ENCODE peak calls at places on chromosomes 16 and 17, in nine cellular contexts. E, D, G, P, N, I, Q, X and B are unnamed samples. For H3K4me1, the result is how much of the 10 kb centered on the place peaks cover.

GRCh38 chr16:29126057-29126494 is 141.2 kb downstream of the LAT start:
- DNase-seq in E (no peak), D (no peak), G (no peak), P (no peak), N (no peak), I (no peak), Q (no peak), X (no peak), B (no peak)

GRCh38 chr16:80997139-80997798 is 9.4 kb downstream of the CMC2 start:
- DNase-seq in E (no peak), D (no peak), G (no peak), P (peak), N (peak), I (peak), Q (no peak), X (no peak), B (no peak)

GRCh38 chr17:74871329-74872076 is 1.3 kb downstream of the FDXR start:
- DNase-seq in E (no peak), D (no peak), G (no peak), P (no peak), N (no peak), I (no peak), Q (no peak), X (no peak), B (no peak)

GRCh38 chr17:47953945-47954344 is 3.7 kb downstream of the PRR15L start:
- DNase-seq in E (no peak), D (no peak), G (no peak), P (no peak), N (no peak), I (no peak), Q (no peak), X (no peak), B (no peak)

GRCh38 chr17:43875476-43876147 is 28.6 kb downstream of the CD300LG start:
- DNase-seq in E (no peak), D (no peak), G (no peak), P (peak), N (no peak), I (no peak), Q (no peak), X (no peak), B (no peak)

GRCh38 chr17:31679667-31680066 is 179.4 kb downstream of the COPRS start:
- DNase-seq in E (no peak), D (no peak), G (no peak), P (no peak), N (no peak), I (no peak), Q (no peak), X (no peak), B (no peak)

GRCh38 chr16:70612931-70613330 is 33.4 kb upstream of the IL34 start:
- DNase-seq in E (no peak), D (no peak), G (no peak), P (no peak), N (no peak), I (no peak), Q (no peak), X (no peak), B (no peak)

GRCh38 chr16:85631230-85631629 is 18.1 kb downstream of the GSE1 start:
- DNase-seq in E (no peak), D (no peak), G (no peak), P (no peak), N (no peak), I (no peak), Q (no peak), X (no peak), B (no peak)

GRCh38 chr17:44345497-44346026 is 460 bp downstream of the GRN start:
- DNase-seq in E (peak), D (peak), G (peak), P (peak), N (peak), I (peak), Q (peak), X (peak), B (peak)

GRCh38 chr16:63983401-63983800 is 1138.5 kb downstream of the CDH11 start:
- DNase-seq in E (no peak), D (no peak), G (peak), P (no peak), N (no peak), I (no peak), Q (no peak), X (no peak), B (no peak)

GRCh38 chr17:72733619-72734282 is 358.7 kb downstream of the SLC39A11 start:
- DNase-seq in E (no peak), D (no peak), G (no peak), P (no peak), N (no peak), I (no peak), Q (no peak), X (no peak), B (no peak)

GRCh38 chr16:51390877-51391276 is 239.8 kb upstream of the SALL1 start:
- DNase-seq in E (no peak), D (no peak), G (no peak), P (no peak), N (no peak), I (no peak), Q (no peak), X (peak), B (no peak)

GRCh38 chr17:39461911-39462641 is 790 bp downstream of the CDK12 start:
- DNase-seq in E (no peak), D (no peak), G (peak), P (peak), N (peak), I (peak), Q (peak), X (no peak), B (peak)

GRCh38 chr17:60863892-60864673 is 186.4 kb downstream of the BCAS3 start:
- DNase-seq in E (no peak), D (no peak), G (no peak), P (no peak), N (peak), I (peak), Q (peak), X (no peak), B (peak)

GRCh38 chr17:68195667-68196393 is 52.0 kb upstream of the AMZ2 start:
- DNase-seq in E (no peak), D (no peak), G (peak), P (no peak), N (no peak), I (no peak), Q (no peak), X (peak), B (peak)

GRCh38 chr17:40542562-40543411 is 22.5 kb downstream of the CCR7 start:
- DNase-seq in E (no peak), D (no peak), G (no peak), P (peak), N (peak), I (peak), Q (peak), X (no peak), B (peak)

GRCh38 chr17:78535285-78536197 is 41.7 kb downstream of the DNAH17 start:
- DNase-seq in E (no peak), D (no peak), G (peak), P (no peak), N (no peak), I (no peak), Q (no peak), X (no peak), B (no peak)

GRCh38 chr16:53664724-53665345 is 38.8 kb downstream of the RPGRIP1L start:
- DNase-seq in E (no peak), D (no peak), G (no peak), P (peak), N (peak), I (peak), Q (peak), X (no peak), B (peak)

GRCh38 chr17:13297198-13297597 is 279.4 kb upstream of the ELAC2 start:
- DNase-seq in E (no peak), D (no peak), G (no peak), P (no peak), N (no peak), I (no peak), Q (no peak), X (no peak), B (no peak)

GRCh38 chr17:48616719-48617514 is 1.8 kb upstream of the HOXB8 start:
- DNase-seq in E (no peak), D (no peak), G (peak), P (no peak), N (no peak), I (peak), Q (no peak), X (no peak), B (no peak)

GRCh38 chr17:38879878-38880727 is 10.2 kb downstream of the LASP1 start:
- DNase-seq in E (no peak), D (no peak), G (peak), P (peak), N (peak), I (peak), Q (peak), X (peak), B (peak)

GRCh38 chr17:20993863-20994778 is 48.7 kb downstream of the USP22 start:
- DNase-seq in E (no peak), D (no peak), G (no peak), P (no peak), N (no peak), I (no peak), Q (no peak), X (no peak), B (no peak)

GRCh38 chr17:75398279-75398678 is 7.2 kb downstream of the GRB2 start:
- DNase-seq in E (no peak), D (no peak), G (no peak), P (no peak), N (no peak), I (no peak), Q (no peak), X (no peak), B (no peak)

GRCh38 chr17:65092262-65092661 is 35.7 kb upstream of the GNA13 start:
- DNase-seq in E (no peak), D (no peak), G (peak), P (peak), N (peak), I (peak), Q (peak), X (no peak), B (peak)

GRCh38 chr17:61981323-61981722 is 53.5 kb upstream of the INTS2 start:
- DNase-seq in E (no peak), D (no peak), G (peak), P (peak), N (peak), I (no peak), Q (peak), X (no peak), B (peak)

GRCh38 chr16:75483222-75483621 is 12.0 kb downstream of the CHST6 start:
- DNase-seq in E (peak), D (no peak), G (peak), P (no peak), N (peak), I (no peak), Q (peak), X (no peak), B (no peak)

GRCh38 chr16:87995644-87996043 is 44.4 kb downstream of the BANP start:
- DNase-seq in E (no peak), D (no peak), G (no peak), P (no peak), N (no peak), I (no peak), Q (no peak), X (no peak), B (no peak)

GRCh38 chr17:27756467-27757371 is 43.6 kb downstream of the NOS2 start:
- DNase-seq in E (peak), D (peak), G (peak), P (peak), N (peak), I (peak), Q (peak), X (peak), B (peak)

GRCh38 chr17:71378036-71378435 is 742.8 kb upstream of the SOX9 start:
- DNase-seq in E (no peak), D (no peak), G (no peak), P (peak), N (no peak), I (no peak), Q (no peak), X (no peak), B (no peak)

GRCh38 chr16:27326251-27326650 is 12.5 kb downstream of the IL4R start:
- DNase-seq in E (no peak), D (no peak), G (no peak), P (no peak), N (no peak), I (no peak), Q (no peak), X (no peak), B (no peak)
- H3K4me1 ChIP-seq in E (half or more), D (under half), G (half or more), P (under half), N (under half), I (under half), Q (under half), X (under half), B (under half)

DNA sequence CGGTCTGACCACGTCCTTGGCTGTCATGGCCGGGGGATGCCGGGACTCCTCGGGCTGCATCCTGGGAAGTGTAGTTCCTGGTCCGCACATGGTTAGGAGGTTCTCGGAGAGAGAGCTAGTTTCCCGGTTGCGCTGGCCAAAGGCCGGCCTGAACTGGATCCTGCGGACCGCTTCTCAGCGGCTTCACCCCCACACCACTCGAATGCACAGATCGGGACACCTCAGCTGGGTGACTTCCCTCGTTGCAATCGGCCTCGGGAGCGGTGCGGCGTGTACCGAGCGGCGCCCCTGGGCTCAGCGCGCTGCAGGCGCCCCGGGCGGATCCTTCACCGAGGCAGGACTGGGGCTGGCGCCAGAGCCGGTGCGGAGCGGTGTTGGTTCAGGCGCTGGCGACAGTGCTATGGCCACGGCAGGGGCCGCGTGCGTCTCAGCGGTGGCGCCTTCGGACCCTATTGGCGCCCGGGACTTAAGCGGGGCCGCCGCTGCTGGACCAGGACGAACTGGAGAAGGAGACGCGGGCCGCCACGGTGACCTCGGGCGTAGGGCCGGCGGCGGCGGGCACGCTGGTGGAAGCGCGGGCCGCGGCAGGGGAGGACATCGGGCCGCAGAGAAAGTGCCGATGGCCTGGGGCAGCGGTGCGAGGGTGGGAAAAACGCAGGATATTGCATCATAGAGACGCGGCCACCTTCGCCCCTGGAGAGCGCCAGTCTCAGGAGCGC is 11.5 kb downstream of the ZNF629 start:
- DNase-seq in E (peak), D (peak), G (peak), P (peak), N (peak), I (peak), Q (peak), X (peak), B (peak)
- H3K9ac ChIP-seq in E (peak), D (peak), G (peak), P (peak), N (peak), I (peak), Q (peak), X (peak), B (peak)

GRCh38 chr16:11297492-11298142 is 16.5 kb upstream of the PRM1 start:
- DNase-seq in E (no peak), D (no peak), G (no peak), P (peak), N (peak), I (peak), Q (peak), X (peak), B (peak)
- H3K4me3 ChIP-seq in E (no peak), D (no peak), G (no peak), P (peak), N (no peak), I (peak), Q (no peak), X (no peak), B (peak)

DNA sequence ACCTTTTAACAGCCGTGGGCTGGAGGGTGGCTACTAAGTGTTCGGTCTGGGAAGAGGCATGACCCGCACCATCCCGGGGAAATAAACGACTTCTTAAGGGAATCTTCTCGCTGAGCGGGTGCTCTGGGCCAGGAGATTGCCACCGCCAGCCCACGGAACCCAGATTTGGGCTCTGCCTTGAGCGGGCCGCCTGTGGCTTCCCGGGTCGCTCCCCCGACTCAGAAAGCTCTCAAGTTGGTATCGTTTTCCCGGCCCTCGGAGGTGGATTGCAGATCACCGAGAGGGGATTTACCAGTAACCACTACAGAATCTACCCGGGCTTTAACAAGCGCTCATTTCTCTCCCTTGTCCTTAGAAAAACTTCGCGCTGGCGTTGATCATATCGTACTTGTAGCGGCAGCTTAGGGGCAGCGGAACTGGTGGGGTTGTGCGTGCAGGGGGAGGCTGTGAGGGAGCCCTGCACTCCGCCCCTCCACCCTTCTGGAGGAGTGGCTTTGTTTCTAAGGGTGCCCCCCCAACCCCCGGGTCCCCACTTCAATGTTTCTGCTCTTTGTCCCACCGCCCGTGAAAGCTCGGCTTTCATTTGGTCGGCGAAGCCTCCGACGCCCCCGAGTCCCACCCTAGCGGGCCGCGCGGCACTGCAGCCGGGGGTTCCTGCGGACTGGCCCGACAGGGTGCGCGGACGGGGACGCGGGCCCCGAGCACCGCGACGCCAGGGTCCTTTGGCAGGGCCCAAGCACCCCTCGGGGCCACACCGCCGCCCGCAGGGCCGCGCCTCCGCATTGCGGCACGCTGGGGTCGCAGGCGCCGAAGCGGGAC is 3.6 kb upstream of the CBX4 start:
- DNase-seq in E (no peak), D (no peak), G (peak), P (peak), N (no peak), I (peak), Q (no peak), X (peak), B (peak)
- H3K4me1 ChIP-seq in E (under half), D (under half), G (under half), P (under half), N (under half), I (under half), Q (under half), X (under half), B (under half)

GRCh38 chr17:81865733-81866439 is 5.3 kb downstream of the ARHGDIA start:
- DNase-seq in E (no peak), D (no peak), G (peak), P (peak), N (no peak), I (peak), Q (no peak), X (no peak), B (no peak)
- H3K9ac ChIP-seq in E (peak), D (peak), G (no peak), P (peak), N (no peak), I (peak), Q (no peak), X (no peak), B (peak)

DNA sequence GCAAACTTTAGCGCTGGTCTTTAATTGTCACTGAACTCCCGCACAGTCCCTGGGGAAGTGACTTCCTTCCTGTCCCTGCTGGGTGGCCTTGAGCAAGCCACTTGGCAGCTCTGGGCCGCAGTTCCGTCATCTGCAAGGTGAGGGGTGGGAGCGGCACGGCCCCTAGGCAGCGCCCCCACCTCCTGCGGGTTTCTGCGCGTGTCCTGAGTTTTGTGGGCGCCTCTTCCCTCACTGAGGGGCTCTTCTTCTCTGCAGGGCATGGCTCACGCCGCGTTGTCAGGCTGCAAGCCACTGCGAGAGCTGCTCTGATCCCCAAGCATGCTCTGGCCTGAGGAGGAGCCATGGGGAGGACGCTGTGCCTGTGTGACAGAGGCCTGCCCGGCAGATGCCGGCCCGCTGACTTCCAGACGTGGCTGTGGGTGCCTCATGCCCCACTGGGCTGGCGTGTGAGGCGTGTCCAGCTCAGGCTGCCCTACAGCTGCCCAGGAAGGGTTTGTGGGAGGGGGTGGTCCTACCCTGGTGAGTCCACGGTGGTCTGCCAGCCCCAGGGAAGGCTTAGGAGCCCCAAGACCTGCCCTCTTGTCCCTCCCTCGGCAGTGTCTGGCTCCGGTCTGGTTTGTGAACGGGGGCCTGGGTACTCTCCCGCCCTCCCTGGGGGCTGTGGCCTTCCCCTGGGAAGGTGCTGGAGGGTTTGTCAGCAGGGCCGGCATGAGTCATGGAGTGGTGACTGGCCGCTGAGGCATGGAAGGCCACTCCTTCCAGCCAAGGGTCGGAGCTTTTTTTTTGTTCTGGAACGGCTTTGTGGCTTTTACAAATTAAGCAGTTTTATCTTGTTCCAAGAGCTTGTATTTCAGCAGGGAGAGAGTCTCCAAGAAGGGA is 182.0 kb downstream of the SEC14L1 start:
- DNase-seq in E (peak), D (peak), G (peak), P (peak), N (peak), I (peak), Q (peak), X (peak), B (peak)
- H3K4me3 ChIP-seq in E (peak), D (no peak), G (peak), P (peak), N (peak), I (peak), Q (peak), X (no peak), B (peak)

GRCh38 chr17:42428141-42428944 is 5.3 kb upstream of the CAVIN1 start:
- DNase-seq in E (peak), D (peak), G (no peak), P (peak), N (peak), I (peak), Q (peak), X (peak), B (peak)
- H3K4me1 ChIP-seq in E (half or more), D (under half), G (under half), P (under half), N (under half), I (under half), Q (under half), X (under half), B (half or more)